ENCODE peak calls at places on chromosomes 12 and 14, in seven cellular contexts. One of them, this sample, is unnamed.
A peak's percentile ranks its signal among the peaks of the same experiment; 100 is the strongest.

GRCh38 chr12:20486233-20486632 is 117.9 kb downstream of the PDE3A start:
- DNase-seq in amniotic stem cell: no peak
- DNase-seq in cerebellar cortex: no peak
- DNase-seq in GM20000: no peak
- DNase-seq in NCI-H524 treated with DMSO at 0.1 percent for 48 hours: no peak
- DNase-seq in aorta: no peak
- DNase-seq in NCI-H1105: no peak
- DNase-seq in this sample: no peak

GRCh38 chr14:64639340-64639821 is 64.8 kb upstream of the PLEKHG3 start:
- DNase-seq in aorta: no peak
- DNase-seq in NCI-H1105: no peak
- DNase-seq in GM20000: no peak
- DNase-seq in cerebellar cortex: no peak
- DNase-seq in amniotic stem cell: no peak
- DNase-seq in NCI-H524 treated with DMSO at 0.1 percent for 48 hours: no peak
- DNase-seq in this sample: no peak

GRCh38 chr12:9640024-9640423 is 29.5 kb upstream of the CLEC2D start:
- DNase-seq in aorta: no peak
- DNase-seq in amniotic stem cell: no peak
- DNase-seq in GM20000: no peak
- DNase-seq in cerebellar cortex: no peak
- DNase-seq in NCI-H524 treated with DMSO at 0.1 percent for 48 hours: no peak
- DNase-seq in NCI-H1105: no peak
- DNase-seq in this sample: no peak

GRCh38 chr14:72501439-72501838 is 392.5 kb downstream of the DPF3 start:
- DNase-seq in cerebellar cortex: no peak
- DNase-seq in GM20000: no peak
- DNase-seq in NCI-H524 treated with DMSO at 0.1 percent for 48 hours: no peak
- DNase-seq in NCI-H1105: no peak
- DNase-seq in amniotic stem cell: no peak
- DNase-seq in aorta: no peak
- DNase-seq in this sample: no peak

GRCh38 chr12:7143564-7143963 is 13.4 kb downstream of the CLSTN3 start:
- DNase-seq in NCI-H524 treated with DMSO at 0.1 percent for 48 hours: no peak
- DNase-seq in NCI-H1105: no peak
- DNase-seq in aorta: peak; percentile 11
- DNase-seq in amniotic stem cell: no peak
- DNase-seq in cerebellar cortex: no peak
- DNase-seq in GM20000: no peak
- DNase-seq in this sample: no peak

GRCh38 chr12:6532927-6533652 is 1.2 kb upstream of the GAPDH start:
- DNase-seq in NCI-H524 treated with DMSO at 0.1 percent for 48 hours: no peak
- DNase-seq in NCI-H1105: peak; percentile 73
- DNase-seq in GM20000: peak; percentile 63
- DNase-seq in amniotic stem cell: peak; percentile 78
- DNase-seq in cerebellar cortex: peak; percentile 78
- DNase-seq in aorta: peak; percentile 87
- DNase-seq in this sample: no peak

GRCh38 chr12:78120866-78121590 is 290.3 kb downstream of the NAV3 start:
- DNase-seq in NCI-H1105: no peak
- DNase-seq in amniotic stem cell: no peak
- DNase-seq in cerebellar cortex: peak; percentile 44
- DNase-seq in aorta: no peak
- DNase-seq in NCI-H524 treated with DMSO at 0.1 percent for 48 hours: no peak
- DNase-seq in GM20000: peak; percentile 7
- DNase-seq in this sample: no peak

GRCh38 chr12:124861898-124862676 is 1.6 kb downstream of the SCARB1 start:
- DNase-seq in GM20000: no peak
- DNase-seq in amniotic stem cell: no peak
- DNase-seq in cerebellar cortex: peak; percentile 25
- DNase-seq in aorta: no peak
- DNase-seq in NCI-H1105: no peak
- DNase-seq in NCI-H524 treated with DMSO at 0.1 percent for 48 hours: no peak
- DNase-seq in this sample: no peak

GRCh38 chr12:112848338-112848715 is 56.8 kb downstream of the RPH3A start:
- DNase-seq in cerebellar cortex: no peak
- DNase-seq in GM20000: no peak
- DNase-seq in NCI-H524 treated with DMSO at 0.1 percent for 48 hours: no peak
- DNase-seq in amniotic stem cell: no peak
- DNase-seq in NCI-H1105: no peak
- DNase-seq in aorta: no peak
- DNase-seq in this sample: no peak

GRCh38 chr14:74202113-74202512 is 37.1 kb upstream of the VSX2 start:
- DNase-seq in NCI-H524 treated with DMSO at 0.1 percent for 48 hours: no peak
- DNase-seq in GM20000: no peak
- DNase-seq in NCI-H1105: no peak
- DNase-seq in aorta: no peak
- DNase-seq in amniotic stem cell: no peak
- DNase-seq in cerebellar cortex: no peak
- DNase-seq in this sample: no peak

GRCh38 chr14:47240755-47241437 is 434.5 kb downstream of the MDGA2 start:
- DNase-seq in NCI-H524 treated with DMSO at 0.1 percent for 48 hours: peak; percentile 8
- DNase-seq in aorta: no peak
- DNase-seq in amniotic stem cell: no peak
- DNase-seq in GM20000: no peak
- DNase-seq in NCI-H1105: no peak
- DNase-seq in cerebellar cortex: no peak
- DNase-seq in this sample: no peak

GRCh38 chr14:97185186-97185585 is 388.0 kb downstream of the VRK1 start:
- DNase-seq in GM20000: no peak
- DNase-seq in amniotic stem cell: no peak
- DNase-seq in NCI-H524 treated with DMSO at 0.1 percent for 48 hours: no peak
- DNase-seq in NCI-H1105: no peak
- DNase-seq in aorta: no peak
- DNase-seq in cerebellar cortex: peak; percentile 6
- DNase-seq in this sample: no peak

GRCh38 chr12:83016226-83016835 is 329.6 kb downstream of the TMTC2 start:
- DNase-seq in amniotic stem cell: peak; percentile 60
- DNase-seq in GM20000: no peak
- DNase-seq in aorta: no peak
- DNase-seq in NCI-H524 treated with DMSO at 0.1 percent for 48 hours: no peak
- DNase-seq in NCI-H1105: no peak
- DNase-seq in cerebellar cortex: peak; percentile 40
- DNase-seq in this sample: no peak

This sample was measured in DMS 273 treated with DMSO at 0.1 percent for 48 hours.